ENCODE peak calls at places on chromosome 15, in five cellular contexts. V, J, W, K and R are unnamed samples.

GRCh38 chr15:92629975-92630626 is 25.5 kb downstream of the FAM174B start:
- DNase-seq in V (no peak), J (no peak), W (no peak), K (no peak), R (no peak)

GRCh38 chr15:47384316-47384715 is 333.0 kb upstream of the SEMA6D start:
- DNase-seq in V (peak; percentile 48), J (peak; percentile 65), W (peak; percentile 81), K (no peak), R (peak; percentile 10)

GRCh38 chr15:23857028-23857641 is 170.0 kb upstream of the NDN start:
- DNase-seq in V (peak; percentile 53), J (no peak), W (peak; percentile 20), K (peak; percentile 42), R (no peak)

GRCh38 chr15:61700803-61701202 is 359.4 kb downstream of the VPS13C start:
- DNase-seq in V (no peak), J (no peak), W (no peak), K (no peak), R (no peak)

GRCh38 chr15:89664951-89665350 is 9.7 kb upstream of the KIF7 start:
- DNase-seq in V (no peak), J (no peak), W (no peak), K (no peak), R (no peak)

GRCh38 chr15:51726302-51727073 is 11.0 kb downstream of the LYSMD2 start:
- DNase-seq in V (peak; percentile 91), J (peak; percentile 84), W (peak; percentile 90), K (no peak), R (peak; percentile 38)

GRCh38 chr15:41558400-41559238 is at the start of gene TYRO3:
- DNase-seq in V (peak; percentile 76), J (no peak), W (peak; percentile 69), K (peak; percentile 37), R (no peak)

GRCh38 chr15:70617076-70617910 is 146.1 kb downstream of the UACA start:
- DNase-seq in V (no peak), J (no peak), W (no peak), K (peak; percentile 0), R (no peak)

GRCh38 chr15:100708916-100709315 is 106.5 kb downstream of the ASB7 start:
- DNase-seq in V (no peak), J (peak; percentile 32), W (no peak), K (no peak), R (no peak)

GRCh38 chr15:62392411-62392810 is 227.3 kb upstream of the C2CD4B start:
- DNase-seq in V (peak; percentile 32), J (peak; percentile 61), W (no peak), K (peak; percentile 8), R (no peak)

GRCh38 chr15:50096158-50096821 is 22.7 kb downstream of the ATP8B4 start:
- DNase-seq in V (no peak), J (no peak), W (no peak), K (no peak), R (no peak)

GRCh38 chr15:28128036-28128435 is 28.9 kb upstream of the OCA2 start:
- DNase-seq in V (no peak), J (peak; percentile 70), W (no peak), K (no peak), R (no peak)

GRCh38 chr15:69903476-69904295 is 194.0 kb downstream of the TLE3 start:
- DNase-seq in V (no peak), J (no peak), W (no peak), K (no peak), R (no peak)

GRCh38 chr15:49387471-49387870 is 35.6 kb upstream of the FGF7 start:
- DNase-seq in V (no peak), J (no peak), W (no peak), K (no peak), R (no peak)

GRCh38 chr15:69434679-69435078 is 17.9 kb upstream of the RPLP1 start:
- DNase-seq in V (no peak), J (no peak), W (no peak), K (no peak), R (no peak)

GRCh38 chr15:31486506-31486905 is 159.9 kb downstream of the KLF13 start:
- DNase-seq in V (no peak), J (peak; percentile 56), W (no peak), K (no peak), R (no peak)

GRCh38 chr15:31489281-31489680 is 162.6 kb downstream of the KLF13 start:
- DNase-seq in V (no peak), J (peak; percentile 58), W (no peak), K (no peak), R (no peak)

GRCh38 chr15:31486906-31487695 is 160.5 kb downstream of the KLF13 start:
- DNase-seq in V (no peak), J (peak; percentile 54), W (no peak), K (no peak), R (no peak)

GRCh38 chr15:31488437-31489204 is 162.0 kb downstream of the KLF13 start:
- DNase-seq in V (peak; percentile 63), J (peak; percentile 84), W (peak; percentile 74), K (peak; percentile 69), R (peak; percentile 76)

GRCh38 chr15:31487811-31488436 is 161.3 kb downstream of the KLF13 start:
- DNase-seq in V (no peak), J (peak; percentile 59), W (no peak), K (no peak), R (peak; percentile 16)
- TF ChIP-seq CTCF in V (peak; percentile 23), J (no peak), W (no peak), K (no peak), R (no peak)

GRCh38 chr15:76223521-76223920 is 87.7 kb downstream of the ETFA start:
- DNase-seq in V (no peak), J (no peak), W (no peak), K (no peak), R (no peak)

GRCh38 chr15:76217867-76218217 is 93.4 kb downstream of the ETFA start:
- DNase-seq in V (no peak), J (no peak), W (no peak), K (no peak), R (no peak)

GRCh38 chr15:76221085-76221767 is 90.0 kb downstream of the ETFA start:
- DNase-seq in V (no peak), J (no peak), W (no peak), K (no peak), R (no peak)

GRCh38 chr15:76217029-76217866 is 94.0 kb downstream of the ETFA start:
- DNase-seq in V (no peak), J (no peak), W (no peak), K (no peak), R (peak; percentile 3)

GRCh38 chr15:76222159-76222558 is 89.1 kb downstream of the ETFA start:
- DNase-seq in V (no peak), J (no peak), W (no peak), K (no peak), R (no peak)
- H3K4me3 ChIP-seq in V (no peak overlapping the region), J (no peak overlapping the region), W (no peak overlapping the region), K (no peak overlapping the region), R (no peak overlapping the region)

DNA sequence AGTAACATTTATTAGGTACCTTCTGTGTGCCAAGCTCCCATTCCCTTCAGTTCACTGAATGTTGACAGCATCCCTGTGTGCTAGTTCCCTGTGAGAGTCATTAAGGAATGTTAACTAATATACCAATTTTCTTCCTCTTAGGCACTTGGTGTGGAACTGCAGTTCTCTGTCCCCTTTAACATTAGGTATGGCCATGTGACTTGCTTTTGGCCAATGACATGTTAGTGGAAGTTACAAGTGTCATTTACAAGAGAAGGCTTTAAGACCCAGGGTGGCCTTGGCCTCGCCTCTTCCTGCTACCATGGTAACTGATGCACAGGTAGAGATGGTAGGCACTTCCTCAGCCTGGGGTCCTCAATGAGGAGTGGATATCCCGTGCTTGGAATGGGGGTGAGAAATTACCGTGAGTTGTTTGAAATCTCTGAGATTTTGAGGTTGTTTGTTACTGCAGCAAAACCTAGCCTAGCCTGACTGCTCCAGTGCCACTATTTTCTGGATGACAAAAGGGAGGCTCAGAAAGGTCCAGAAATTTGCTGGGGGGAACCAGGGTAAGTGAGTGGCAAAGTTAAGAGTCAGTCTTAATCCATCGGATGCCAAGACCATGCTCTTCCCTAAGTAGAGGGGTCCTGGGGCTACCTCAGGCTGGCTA is 21.2 kb upstream of the LINGO1 start:
- DNase-seq in V (no peak), J (no peak), W (no peak), K (no peak), R (no peak)
- TF ChIP-seq CTCF in V (no peak), J (no peak), W (no peak), K (no peak), R (no peak)

GRCh38 chr15:44659041-44659440 is 4.4 kb downstream of the SPG11 start:
- DNase-seq in V (no peak), J (no peak), W (no peak), K (no peak), R (no peak)
- H3K4me3 ChIP-seq in V (no peak overlapping the region), J (no peak overlapping the region), W (no peak overlapping the region), K (no peak overlapping the region), R (no peak overlapping the region)

GRCh38 chr15:63436872-63437375 is 55.3 kb upstream of the CA12 start:
- DNase-seq in V (peak; percentile 90), J (peak; percentile 90), W (peak; percentile 94), K (peak; percentile 82), R (peak; percentile 55)
- TF ChIP-seq CTCF in V (peak; percentile 32), J (no peak), W (peak; percentile 24), K (no peak), R (no peak)

GRCh38 chr15:40104865-40105516 is 3.7 kb downstream of the BMF start:
- DNase-seq in V (peak; percentile 95), J (peak; percentile 92), W (peak; percentile 94), K (peak; percentile 89), R (peak; percentile 59)
- H3K4me3 ChIP-seq in V (no peak overlapping the region), J (no peak overlapping the region), W (no peak overlapping the region), K (peak overlapping the region; percentile 1), R (no peak overlapping the region)

GRCh38 chr15:74844319-74845207 is 1.6 kb upstream of the ULK3 start:
- DNase-seq in V (no peak), J (no peak), W (no peak), K (no peak), R (no peak)
- TF ChIP-seq CTCF in V (no peak), J (no peak), W (no peak), K (no peak), R (no peak)